ENCODE peak calls at places on chromosomes 16 and 17, in nine cellular contexts. U is brain microvascular endothelial cell, O is thyroid gland, V is psoas muscle, N is IMR-90, K is heart left ventricle, F is fibroblast of lung, J is cardiac fibroblast, L is A673. D is an unnamed sample.

GRCh38 chr16:48054881-48055601 is 100.8 kb downstream of the ABCC12 start:
- DNase-seq in U (peak), O (peak), V (peak), N (peak), K (peak), F (peak), J (peak), L (peak), D (peak)

GRCh38 chr17:73585583-73585982 is 58.7 kb downstream of the SDK2 start:
- DNase-seq in U (no peak), O (no peak), V (no peak), N (no peak), K (no peak), F (no peak), J (no peak), L (no peak), D (no peak)

GRCh38 chr17:37405955-37406634 is 541 bp downstream of the ACACA start:
- DNase-seq in U (no peak), O (no peak), V (no peak), N (no peak), K (no peak), F (no peak), J (no peak), L (no peak), D (peak)

GRCh38 chr17:79974786-79975497 is 60.7 kb downstream of the TBC1D16 start:
- DNase-seq in U (no peak), O (no peak), V (no peak), N (no peak), K (no peak), F (no peak), J (no peak), L (no peak), D (no peak)

GRCh38 chr17:78258323-78259229 is 27.1 kb downstream of the TMEM235 start:
- DNase-seq in U (peak), O (no peak), V (peak), N (peak), K (peak), F (peak), J (no peak), L (peak), D (no peak)

GRCh38 chr16:73054732-73055481 is 7.0 kb upstream of the ZFHX3 start:
- DNase-seq in U (no peak), O (no peak), V (no peak), N (peak), K (no peak), F (peak), J (peak), L (peak), D (peak)

GRCh38 chr16:77541131-77541530 is 106.3 kb upstream of the ADAMTS18 start:
- DNase-seq in U (no peak), O (no peak), V (no peak), N (no peak), K (no peak), F (no peak), J (no peak), L (no peak), D (no peak)

GRCh38 chr17:80862341-80862969 is 129.2 kb upstream of the CHMP6 start:
- DNase-seq in U (no peak), O (no peak), V (no peak), N (no peak), K (no peak), F (no peak), J (no peak), L (no peak), D (no peak)

GRCh38 chr17:50608700-50609375 is 25.8 kb upstream of the ABCC3 start:
- DNase-seq in U (no peak), O (no peak), V (no peak), N (no peak), K (no peak), F (no peak), J (no peak), L (no peak), D (no peak)

GRCh38 chr16:51526622-51527021 is 375.6 kb upstream of the SALL1 start:
- DNase-seq in U (no peak), O (no peak), V (no peak), N (no peak), K (no peak), F (no peak), J (no peak), L (no peak), D (no peak)

GRCh38 chr16:51523400-51523799 is 372.3 kb upstream of the SALL1 start:
- DNase-seq in U (no peak), O (peak), V (no peak), N (peak), K (no peak), F (peak), J (no peak), L (no peak), D (peak)

GRCh38 chr16:51524070-51524469 is 373.0 kb upstream of the SALL1 start:
- DNase-seq in U (no peak), O (no peak), V (no peak), N (no peak), K (no peak), F (no peak), J (no peak), L (no peak), D (no peak)

GRCh38 chr16:51522902-51523301 is 371.8 kb upstream of the SALL1 start:
- DNase-seq in U (no peak), O (no peak), V (no peak), N (no peak), K (no peak), F (no peak), J (no peak), L (no peak), D (no peak)

GRCh38 chr16:51524555-51525373 is 373.7 kb upstream of the SALL1 start:
- DNase-seq in U (peak), O (peak), V (no peak), N (peak), K (no peak), F (peak), J (peak), L (peak), D (peak)
- TF ChIP-seq CTCF in U (peak), O (no peak), V (no peak), N (peak), K (no peak), F (peak), J (no peak), L (peak), D (peak)

GRCh38 chr16:49557070-49557446 is 183.5 kb downstream of the C16orf78 start:
- DNase-seq in U (no peak), O (peak), V (no peak), N (no peak), K (no peak), F (no peak), J (no peak), L (peak), D (no peak)
- H3K4me3 ChIP-seq in U (no peak), O (no peak), V (peak), N (no peak), K (no peak), F (no peak), J (no peak), L (peak), D (no peak)

GRCh38 chr16:82439678-82440293 is 187.0 kb upstream of the CDH13 start:
- DNase-seq in U (peak), O (no peak), V (no peak), N (peak), K (no peak), F (no peak), J (peak), L (peak), D (no peak)
- TF ChIP-seq CTCF in U (peak), O (no peak), V (no peak), N (peak), K (peak), F (peak), J (peak), L (peak), D (peak)

DNA sequence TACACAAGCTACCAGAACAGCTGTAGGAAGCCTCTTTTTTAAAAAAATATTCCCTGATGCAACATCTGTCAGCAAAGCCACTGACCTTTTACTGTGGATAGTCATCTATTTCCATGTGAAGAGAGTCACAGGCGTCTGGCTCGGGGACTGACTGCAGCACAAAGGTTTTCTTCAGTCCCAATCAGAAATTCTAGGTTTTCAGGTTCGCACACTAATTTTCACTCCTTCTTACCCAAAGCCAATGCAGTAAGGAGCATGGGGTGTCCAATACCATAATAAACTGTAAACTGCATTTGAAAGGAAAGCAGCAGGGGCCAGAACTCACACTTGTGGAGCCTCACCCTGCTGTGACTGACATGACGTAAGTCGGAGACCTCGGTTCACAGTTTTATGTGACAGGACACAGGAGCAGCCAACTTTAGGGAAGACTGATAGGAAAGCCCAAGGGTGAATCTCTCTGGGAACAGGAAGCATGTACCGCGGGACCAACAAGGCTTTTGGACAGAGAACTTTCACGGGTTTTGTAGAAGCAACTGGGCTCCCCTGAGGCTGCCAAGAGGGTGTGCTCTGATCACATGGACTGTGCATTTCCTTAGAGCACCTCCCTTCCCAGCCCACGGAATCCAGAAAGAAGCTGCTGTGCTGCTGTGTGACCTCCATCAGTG is 9.1 kb upstream of the TMEM100 start:
- DNase-seq in U (no peak), O (peak), V (peak), N (peak), K (peak), F (peak), J (peak), L (peak), D (peak)
- H3K4me3 ChIP-seq in U (peak), O (no peak), V (peak), N (no peak), K (no peak), F (peak), J (peak), L (peak), D (no peak)

DNA sequence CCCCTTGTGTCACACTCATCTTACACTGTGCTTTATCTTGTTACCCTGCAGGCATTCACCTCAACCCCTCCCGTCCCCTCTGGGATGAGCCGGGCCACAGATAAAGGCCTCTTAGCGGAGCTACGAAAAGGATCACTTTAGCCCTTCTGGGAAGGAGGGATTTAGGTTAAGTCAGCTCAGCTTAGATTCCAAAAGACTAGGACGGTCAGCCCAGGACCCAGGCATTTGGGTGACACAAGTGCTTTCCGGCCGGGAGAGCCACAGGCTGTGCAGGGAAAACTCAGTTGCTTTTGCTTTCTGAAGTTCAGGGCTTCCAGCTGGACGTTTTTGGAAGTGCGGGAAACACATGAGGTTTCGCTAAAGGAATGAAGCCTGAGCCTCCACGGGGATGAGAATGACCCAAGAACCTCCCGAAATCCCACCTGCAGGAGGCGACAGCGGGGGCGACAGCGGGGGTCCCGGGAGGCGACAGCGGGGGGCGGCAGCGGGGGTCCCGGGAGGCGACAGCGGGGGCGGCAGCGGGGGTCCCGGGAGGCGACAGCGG is 11.6 kb upstream of the METRNL start:
- DNase-seq in U (no peak), O (no peak), V (peak), N (peak), K (no peak), F (peak), J (no peak), L (peak), D (no peak)
- TF ChIP-seq CTCF in U (peak), O (no peak), V (no peak), N (peak), K (peak), F (peak), J (no peak), L (no peak), D (no peak)

DNA sequence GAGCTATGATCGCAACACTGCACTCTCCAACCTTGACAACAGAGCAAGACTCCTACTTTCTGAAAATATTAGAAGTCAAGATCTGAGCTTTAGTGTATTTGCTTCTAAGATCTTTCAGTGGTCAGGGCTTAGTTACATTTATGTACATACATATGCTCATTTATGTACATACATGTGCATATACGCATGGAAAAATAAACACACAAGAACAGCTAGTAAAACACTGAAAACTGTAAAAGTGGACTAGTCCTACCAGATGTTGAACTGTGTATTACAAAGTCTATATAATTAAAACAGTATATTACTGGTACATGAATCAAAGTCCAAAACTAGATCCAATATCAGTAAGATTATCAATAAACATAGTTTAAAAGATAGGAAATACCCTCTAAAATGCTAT is 28.3 kb downstream of the PTRH2 start:
- DNase-seq in U (no peak), O (no peak), V (no peak), N (no peak), K (no peak), F (no peak), J (no peak), L (no peak), D (no peak)
- H3K4me3 ChIP-seq in U (no peak), O (no peak), V (no peak), N (no peak), K (no peak), F (no peak), J (no peak), L (no peak), D (no peak)

GRCh38 chr17:75619506-75620431 is 13.5 kb upstream of the SMIM5 start:
- DNase-seq in U (no peak), O (no peak), V (no peak), N (peak), K (no peak), F (peak), J (peak), L (peak), D (peak)
- TF ChIP-seq CTCF in U (peak), O (no peak), V (no peak), N (peak), K (peak), F (peak), J (peak), L (peak), D (peak)

DNA sequence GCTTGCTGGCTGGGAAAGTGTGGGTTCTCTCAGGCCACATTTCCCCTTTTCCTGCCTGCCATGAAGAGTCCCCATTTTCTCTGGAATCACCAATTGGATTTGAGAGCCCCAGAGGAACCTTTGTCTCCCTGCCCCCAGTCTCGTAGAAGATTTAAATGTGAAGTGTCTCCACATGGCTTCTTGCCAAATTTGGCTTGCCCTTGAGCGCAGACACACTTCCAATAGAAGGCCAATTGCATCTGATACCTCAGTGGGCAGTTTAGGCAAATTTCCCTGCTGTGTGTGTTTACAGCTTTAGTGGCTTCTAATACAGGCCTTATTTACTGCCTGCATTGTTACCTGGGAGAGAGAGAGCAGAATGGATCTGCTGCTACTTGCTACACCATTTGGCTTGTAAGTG is 29.7 kb downstream of the CDK5R1 start:
- DNase-seq in U (no peak), O (peak), V (no peak), N (no peak), K (no peak), F (no peak), J (no peak), L (no peak), D (no peak)
- H3K4me3 ChIP-seq in U (no peak), O (no peak), V (no peak), N (no peak), K (no peak), F (no peak), J (no peak), L (no peak), D (no peak)

GRCh38 chr17:410674-411401 is 58.2 kb upstream of the RPH3AL start:
- DNase-seq in U (no peak), O (no peak), V (no peak), N (peak), K (no peak), F (no peak), J (peak), L (peak), D (peak)
- TF ChIP-seq CTCF in U (peak), O (no peak), V (no peak), N (peak), K (no peak), F (no peak), J (no peak), L (no peak), D (peak)

DNA sequence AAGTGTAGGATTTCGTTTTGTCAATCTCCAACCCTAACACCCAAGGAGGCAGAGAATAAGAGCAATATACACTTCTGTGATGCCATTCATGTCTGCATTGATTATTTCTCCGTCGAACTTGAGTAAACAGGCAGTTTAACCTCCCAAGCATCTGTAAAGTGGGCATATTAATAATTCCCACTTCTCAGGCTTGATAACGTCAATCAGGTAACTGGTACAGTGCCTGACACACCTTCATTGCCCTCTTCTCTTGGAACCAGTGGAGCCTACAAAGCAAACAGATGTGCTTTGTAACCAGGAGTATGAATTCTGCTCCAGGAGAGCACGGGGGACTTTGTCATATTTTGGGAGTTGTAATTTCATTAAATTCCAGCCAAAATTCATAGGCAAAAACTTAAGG is 32.5 kb upstream of the PLCG2 start:
- DNase-seq in U (no peak), O (no peak), V (no peak), N (no peak), K (no peak), F (no peak), J (no peak), L (no peak), D (no peak)
- H3K4me3 ChIP-seq in U (peak), O (no peak), V (peak), N (peak), K (no peak), F (no peak), J (peak), L (peak), D (peak)

D was measured in fibroblast of mammary gland.